ENCODE peak calls at places on chromosomes 6 and 20, in nine cellular contexts. D, F, A, T, O, Z, V, K and L are unnamed samples.

GRCh38 chr20:62829231-62830230 is 12.7 kb downstream of the COL9A3 start:
- DNase-seq in D (no peak), F (no peak), Z (no peak), T (no peak), K (no peak), O (no peak), A (no peak), V (no peak), L (no peak)

GRCh38 chr6:161076211-161076677 is 84.7 kb downstream of the MAP3K4 start:
- DNase-seq in D (no peak), A (peak), T (no peak), V (no peak), Z (no peak), O (no peak), F (no peak), K (no peak), L (no peak)

GRCh38 chr6:54640911-54641310 is 205.7 kb upstream of the FAM83B start:
- DNase-seq in F (no peak), T (no peak), K (no peak), V (no peak), D (no peak), O (no peak), A (no peak), Z (no peak), L (no peak)

GRCh38 chr20:19047040-19047950 is 165.1 kb upstream of the SLC24A3 start:
- DNase-seq in O (no peak), Z (no peak), T (no peak), D (no peak), A (no peak), K (no peak), F (no peak), V (no peak), L (no peak)

GRCh38 chr20:19953606-19954005 is 63.6 kb upstream of the NAA20 start:
- DNase-seq in D (no peak), O (no peak), F (no peak), Z (no peak), K (no peak), T (no peak), A (no peak), V (no peak), L (no peak)

GRCh38 chr6:90715093-90715655 is 128.3 kb upstream of the MAP3K7 start:
- DNase-seq in V (no peak), A (no peak), F (no peak), Z (no peak), D (no peak), K (peak), T (peak), O (no peak), L (no peak)

GRCh38 chr6:112931835-112932234 is 584.7 kb downstream of the RFPL4B start:
- DNase-seq in D (no peak), A (no peak), Z (no peak), V (peak), O (peak), F (no peak), K (peak), T (peak), L (peak)

GRCh38 chr6:148533309-148534107 is 190.9 kb downstream of the SASH1 start:
- DNase-seq in T (no peak), V (no peak), Z (no peak), A (peak), D (no peak), F (no peak), O (no peak), K (no peak), L (no peak)

GRCh38 chr20:48165401-48165685 is 380.1 kb upstream of the SULF2 start:
- DNase-seq in K (no peak), V (no peak), Z (no peak), F (no peak), T (no peak), A (no peak), O (no peak), D (no peak), L (no peak)

GRCh38 chr20:41309817-41310216 is 7.7 kb downstream of the ZHX3 start:
- DNase-seq in A (no peak), K (peak), F (no peak), Z (no peak), D (no peak), O (no peak), V (peak), T (peak), L (no peak)

GRCh38 chr6:36545767-36546663 is 1.3 kb downstream of the STK38 start:
- DNase-seq in T (peak), F (no peak), V (peak), O (no peak), Z (no peak), D (peak), A (peak), K (peak), L (no peak)

GRCh38 chr6:102812242-102812641 is 1418.7 kb downstream of the GRIK2 start:
- DNase-seq in D (no peak), K (no peak), V (no peak), O (no peak), Z (no peak), A (no peak), T (no peak), F (no peak), L (no peak)

GRCh38 chr6:169250660-169251059 is 3.0 kb downstream of the THBS2 start:
- DNase-seq in V (peak), T (peak), A (peak), Z (no peak), F (peak), K (peak), O (peak), D (no peak), L (no peak)

GRCh38 chr20:10521068-10521834 is 86.1 kb downstream of the SLX4IP start:
- DNase-seq in K (peak), A (no peak), V (peak), O (no peak), T (peak), D (no peak), Z (no peak), F (no peak), L (no peak)

GRCh38 chr6:30006170-30007131 is 54.6 kb upstream of the POLR1H start:
- DNase-seq in A (peak), T (peak), F (no peak), Z (no peak), O (no peak), D (no peak), K (no peak), V (peak), L (no peak)

GRCh38 chr20:37343212-37343993 is 2.5 kb upstream of the SRC start:
- DNase-seq in Z (no peak), T (no peak), F (no peak), O (no peak), D (peak), A (no peak), K (no peak), V (no peak), L (no peak)

GRCh38 chr20:54650201-54650722 is 174.9 kb downstream of the DOK5 start:
- DNase-seq in D (no peak), A (no peak), O (no peak), K (peak), V (peak), T (peak), Z (no peak), F (no peak), L (no peak)

GRCh38 chr6:158415666-158416065 is 103.4 kb downstream of the TULP4 start:
- DNase-seq in Z (no peak), V (no peak), D (no peak), K (peak), F (no peak), T (no peak), O (no peak), A (no peak), L (no peak)

GRCh38 chr6:22904413-22904812 is 335.0 kb downstream of the HDGFL1 start:
- DNase-seq in F (no peak), V (no peak), A (no peak), K (peak), T (peak), D (no peak), O (no peak), Z (no peak), L (no peak)

GRCh38 chr6:45998524-45998923 is 17.1 kb downstream of the CLIC5 start:
- DNase-seq in K (no peak), Z (no peak), F (no peak), V (no peak), D (no peak), A (no peak), O (no peak), T (no peak), L (no peak)

DNA sequence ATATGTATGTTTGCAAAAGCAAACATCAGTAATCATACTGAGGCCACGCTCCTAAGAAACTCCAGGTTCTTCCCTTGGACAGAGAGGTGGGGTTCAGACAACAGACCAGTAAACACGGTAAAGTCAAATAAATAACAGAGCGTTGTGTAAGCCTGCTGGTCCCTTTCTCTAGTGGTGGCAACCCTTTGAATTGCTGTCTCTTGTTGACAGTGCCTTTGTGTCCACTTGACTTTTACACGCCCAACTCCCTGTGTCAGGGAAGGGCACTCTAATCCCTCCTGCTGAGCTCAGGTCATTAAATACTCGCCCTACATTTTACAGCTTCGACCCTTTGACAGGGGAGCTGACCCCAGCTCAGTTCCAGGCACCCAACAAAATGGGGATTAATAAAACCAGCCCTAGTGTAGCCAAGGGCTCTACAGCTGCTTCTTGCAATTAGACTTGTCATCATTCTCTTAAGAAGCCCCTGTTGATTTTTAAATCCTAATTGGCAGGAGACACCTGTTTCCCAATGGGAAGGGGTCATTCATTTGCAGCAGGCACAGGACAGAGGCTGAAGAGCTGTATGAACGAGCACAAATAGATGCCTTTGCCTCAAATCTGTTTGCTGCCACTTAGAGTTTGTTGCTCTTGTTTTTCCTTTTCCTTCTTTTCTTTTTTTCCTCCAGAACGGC is 308.2 kb downstream of the EYA4 start:
- DNase-seq in Z (no peak), F (no peak), O (no peak), K (no peak), D (no peak), T (no peak), A (no peak), V (no peak), L (no peak)
- H3K4me3 ChIP-seq in Z (no peak), F (no peak), O (no peak), K (no peak), D (no peak), T (no peak), A (no peak), V (no peak), L (no peak)

GRCh38 chr6:109082178-109082577 is 12.5 kb downstream of the SESN1 start:
- DNase-seq in V (peak), Z (no peak), T (peak), K (peak), O (peak), A (peak), D (no peak), F (no peak), L (no peak)
- TF ChIP-seq CTCF in V (no peak), Z (no peak), T (no peak), K (no peak), O (peak), A (no peak), D (no peak), F (no peak), L (no peak)

GRCh38 chr6:137001977-137002302 is 42.8 kb downstream of the IL20RA start:
- DNase-seq in Z (no peak), V (no peak), K (no peak), F (no peak), O (no peak), A (no peak), T (no peak), D (no peak), L (no peak)
- H3K4me3 ChIP-seq in Z (no peak), V (no peak), K (no peak), F (peak), O (no peak), A (peak), T (no peak), D (no peak), L (no peak)

GRCh38 chr20:16747291-16747811 is 807 bp upstream of the OTOR start:
- DNase-seq in K (no peak), F (no peak), Z (no peak), T (no peak), V (no peak), A (peak), O (no peak), D (no peak), L (no peak)

GRCh38 chr20:16752901-16753300 is 4.7 kb downstream of the OTOR start:
- DNase-seq in O (no peak), Z (no peak), V (no peak), T (peak), K (no peak), F (no peak), D (no peak), A (no peak), L (no peak)

GRCh38 chr20:16752082-16752481 is 3.9 kb downstream of the OTOR start:
- DNase-seq in K (no peak), V (no peak), A (no peak), O (no peak), Z (no peak), T (no peak), D (no peak), F (no peak), L (no peak)

GRCh38 chr20:16748058-16748457 is at the start of gene OTOR:
- DNase-seq in F (no peak), D (no peak), A (no peak), T (no peak), K (no peak), Z (no peak), O (no peak), V (no peak), L (no peak)

GRCh38 chr20:16749573-16749972 is 1.4 kb downstream of the OTOR start:
- DNase-seq in F (no peak), T (no peak), O (no peak), V (no peak), A (peak), D (no peak), K (no peak), Z (no peak), L (no peak)
- TF ChIP-seq CTCF in F (no peak), T (no peak), O (peak), V (no peak), A (peak), D (no peak), K (no peak), Z (peak), L (peak)

GRCh38 chr20:17570347-17571152 is 675 bp downstream of the DSTN start:
- DNase-seq in T (peak), O (no peak), F (peak), D (peak), K (peak), Z (no peak), A (peak), V (peak), L (no peak)

GRCh38 chr20:17568972-17569471 is 853 bp upstream of the DSTN start:
- DNase-seq in D (no peak), V (peak), A (peak), F (peak), O (peak), K (peak), Z (peak), T (peak), L (peak)

GRCh38 chr20:17566345-17566744 is 3.5 kb upstream of the DSTN start:
- DNase-seq in T (no peak), O (no peak), F (no peak), D (no peak), K (no peak), V (no peak), Z (no peak), A (no peak), L (no peak)

GRCh38 chr20:17569616-17570346 is at the start of gene DSTN:
- DNase-seq in D (peak), A (peak), Z (peak), T (peak), V (peak), O (peak), F (peak), K (peak), L (peak)

GRCh38 chr20:17568045-17568788 is 1.7 kb upstream of the DSTN start:
- DNase-seq in O (no peak), T (no peak), K (no peak), D (no peak), F (no peak), A (no peak), V (no peak), Z (no peak), L (no peak)
- H3K4me3 ChIP-seq in O (peak), T (no peak), K (peak), D (no peak), F (peak), A (peak), V (peak), Z (peak), L (peak)

DNA sequence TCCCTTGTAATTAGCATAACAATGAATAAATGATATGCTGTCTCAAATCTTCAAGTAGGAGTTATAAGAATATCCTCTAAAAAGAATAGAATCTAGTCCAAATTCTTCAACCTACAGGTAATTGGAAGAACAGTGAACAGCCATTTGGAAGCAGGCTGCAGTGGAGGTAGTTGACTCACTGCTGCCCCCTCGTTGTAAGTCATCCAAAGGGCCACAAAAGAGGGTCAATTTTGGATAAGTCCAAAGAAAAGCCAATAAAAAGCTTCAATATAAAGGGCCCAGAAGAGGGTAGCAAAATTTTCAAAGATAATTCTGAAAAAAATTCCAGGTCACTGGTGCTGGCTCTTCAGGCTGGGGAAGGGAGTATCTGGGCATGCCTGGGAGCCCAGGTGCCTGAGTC is 60.8 kb upstream of the SSTR4 start:
- DNase-seq in Z (no peak), O (no peak), K (no peak), D (peak), T (no peak), V (no peak), A (peak), F (peak), L (no peak)
- TF ChIP-seq CTCF in Z (peak), O (peak), K (no peak), D (peak), T (peak), V (peak), A (peak), F (peak), L (peak)

DNA sequence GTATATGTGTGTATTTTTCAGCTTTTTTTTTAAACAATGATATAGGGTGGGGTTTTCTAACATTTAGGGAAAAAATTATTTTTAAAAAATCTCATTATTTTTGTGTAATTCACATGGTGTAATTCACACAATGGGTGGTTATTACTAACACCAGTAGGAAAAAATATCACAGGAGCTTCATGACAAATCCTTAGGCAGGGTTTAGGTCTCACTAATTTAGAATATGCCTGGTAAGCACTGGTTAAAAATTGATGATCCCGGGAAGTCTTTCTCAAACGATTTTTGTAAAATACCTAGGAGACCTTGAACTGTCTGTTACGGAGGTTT is 29.5 kb upstream of the ZNF217 start:
- DNase-seq in T (no peak), K (no peak), F (no peak), Z (no peak), D (no peak), O (no peak), V (no peak), A (no peak), L (no peak)
- H3K4me3 ChIP-seq in T (peak), K (peak), F (peak), Z (no peak), D (peak), O (no peak), V (no peak), A (peak), L (peak)

DNA sequence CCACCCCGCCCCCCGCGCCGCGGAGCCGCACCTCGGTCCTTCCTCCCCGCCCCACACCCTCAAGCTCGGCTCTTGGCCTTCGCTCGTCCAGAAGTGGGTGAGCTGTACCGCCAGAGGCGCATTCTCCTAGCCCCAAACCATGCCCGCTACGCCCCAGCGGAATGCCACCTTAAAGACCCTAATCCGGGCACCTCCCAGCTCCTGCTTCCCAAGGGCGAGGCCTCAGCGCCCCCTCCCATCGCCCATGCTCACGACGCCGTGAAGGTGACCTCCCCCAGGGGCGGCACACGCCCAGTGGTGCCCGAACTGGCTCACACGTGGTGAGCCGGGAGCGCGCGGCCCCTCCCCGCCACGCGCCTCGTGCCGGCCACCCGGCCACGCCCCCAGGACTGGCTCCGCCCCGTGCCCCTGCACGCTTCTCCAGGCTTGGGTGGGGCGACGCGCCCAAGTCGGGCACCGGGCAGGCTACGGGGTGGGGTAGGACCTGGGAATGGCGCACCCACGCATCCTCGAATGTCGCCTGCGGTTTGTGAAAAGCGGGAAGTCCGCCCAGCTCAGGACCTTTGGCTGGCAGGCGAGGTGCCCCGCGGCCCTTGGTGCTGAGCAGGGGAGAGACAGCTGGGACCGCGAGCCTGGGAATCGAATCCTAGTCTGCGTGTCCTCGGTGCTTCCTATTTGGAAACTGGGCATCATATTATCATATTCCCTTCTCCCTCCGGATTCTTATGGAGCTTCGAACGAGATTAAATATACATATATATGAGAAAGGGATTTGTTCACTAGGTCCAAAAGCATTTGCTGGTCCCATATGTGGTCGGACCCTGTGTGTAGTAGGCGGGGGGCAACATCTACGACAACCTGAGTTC is 942 bp upstream of the SOX12 start:
- DNase-seq in A (peak), V (peak), K (peak), O (no peak), F (peak), D (peak), Z (peak), T (peak), L (no peak)
- TF ChIP-seq CTCF in A (peak), V (peak), K (peak), O (peak), F (no peak), D (peak), Z (no peak), T (peak), L (peak)